ENCODE peak calls at places on chromosomes 3 and 15, in nine cellular contexts. Z is esophagus squamous epithelium, K is cardiac muscle cell, R is breast epithelium, O is DND-41, V is fibroblast of pulmonary artery, A is right atrium auricular region, U is fibroblast of villous mesenchyme, W is GM12865. C is an unnamed sample.

GRCh38 chr15:90221251-90221900 is 12.4 kb downstream of the CIB1 start:
- DNase-seq in Z (no peak), K (peak; percentile 79), R (peak; percentile 57), O (peak; percentile 28), V (peak; percentile 93), A (peak; percentile 82), U (peak; percentile 89), W (peak; percentile 71), C (peak; percentile 60)

GRCh38 chr3:44045476-44046275 is 196.0 kb upstream of the TOPAZ1 start:
- DNase-seq in Z (no peak), K (no peak), R (peak; percentile 20), O (no peak), V (no peak), A (peak; percentile 53), U (no peak), W (peak; percentile 97), C (no peak)

GRCh38 chr3:180036678-180037455 is at the start of gene PEX5L:
- DNase-seq in Z (no peak), K (peak; percentile 90), R (no peak), O (peak; percentile 88), V (peak; percentile 42), A (no peak), U (peak; percentile 23), W (peak; percentile 70), C (peak; percentile 72)

GRCh38 chr3:45078910-45079522 is 52.9 kb downstream of the CLEC3B start:
- DNase-seq in Z (no peak), K (no peak), R (no peak), O (no peak), V (peak; percentile 73), A (no peak), U (peak; percentile 80), W (peak; percentile 5), C (no peak)

GRCh38 chr3:67453628-67454027 is 200.8 kb downstream of the SUCLG2 start:
- DNase-seq in Z (no peak), K (no peak), R (no peak), O (no peak), V (no peak), A (no peak), U (no peak), W (no peak), C (no peak)

GRCh38 chr15:39479916-39480315 is 101.0 kb upstream of the THBS1 start:
- DNase-seq in Z (no peak), K (no peak), R (no peak), O (no peak), V (no peak), A (no peak), U (no peak), W (no peak), C (no peak)

GRCh38 chr15:43390723-43391122 is 19.8 kb downstream of the TUBGCP4 start:
- DNase-seq in Z (no peak), K (no peak), R (no peak), O (no peak), V (no peak), A (no peak), U (peak; percentile 36), W (no peak), C (no peak)

GRCh38 chr15:65512807-65513416 is 4.6 kb downstream of the DPP8 start:
- DNase-seq in Z (no peak), K (no peak), R (peak; percentile 28), O (no peak), V (peak; percentile 92), A (peak; percentile 77), U (peak; percentile 90), W (no peak), C (peak; percentile 72)

GRCh38 chr3:4949659-4950058 is 29.6 kb upstream of the BHLHE40 start:
- DNase-seq in Z (no peak), K (no peak), R (no peak), O (no peak), V (peak; percentile 19), A (no peak), U (no peak), W (no peak), C (no peak)

GRCh38 chr3:69948246-69948862 is 51.2 kb upstream of the SAMMSON start:
- DNase-seq in Z (no peak), K (peak; percentile 49), R (no peak), O (no peak), V (peak; percentile 61), A (no peak), U (peak; percentile 66), W (peak; percentile 21), C (no peak)

GRCh38 chr3:192802957-192803899 is 75.9 kb upstream of the FGF12 start:
- DNase-seq in Z (no peak), K (peak; percentile 55), R (no peak), O (no peak), V (peak; percentile 80), A (no peak), U (peak; percentile 62), W (peak; percentile 49), C (no peak)

GRCh38 chr3:165544432-165544831 is 292.8 kb downstream of the BCHE start:
- DNase-seq in Z (no peak), K (no peak), R (no peak), O (no peak), V (no peak), A (no peak), U (no peak), W (no peak), C (no peak)

GRCh38 chr3:65996605-65997004 is 42.1 kb downstream of the MAGI1 start:
- DNase-seq in Z (no peak), K (no peak), R (peak; percentile 35), O (no peak), V (peak; percentile 49), A (no peak), U (no peak), W (no peak), C (no peak)

GRCh38 chr15:26171266-26171665 is 308.1 kb upstream of the ATP10A start:
- DNase-seq in Z (no peak), K (no peak), R (no peak), O (no peak), V (no peak), A (no peak), U (no peak), W (no peak), C (no peak)

GRCh38 chr15:31606261-31606669 is 279.6 kb downstream of the KLF13 start:
- DNase-seq in Z (no peak), K (no peak), R (no peak), O (no peak), V (no peak), A (no peak), U (peak; percentile 51), W (no peak), C (no peak)

DNA sequence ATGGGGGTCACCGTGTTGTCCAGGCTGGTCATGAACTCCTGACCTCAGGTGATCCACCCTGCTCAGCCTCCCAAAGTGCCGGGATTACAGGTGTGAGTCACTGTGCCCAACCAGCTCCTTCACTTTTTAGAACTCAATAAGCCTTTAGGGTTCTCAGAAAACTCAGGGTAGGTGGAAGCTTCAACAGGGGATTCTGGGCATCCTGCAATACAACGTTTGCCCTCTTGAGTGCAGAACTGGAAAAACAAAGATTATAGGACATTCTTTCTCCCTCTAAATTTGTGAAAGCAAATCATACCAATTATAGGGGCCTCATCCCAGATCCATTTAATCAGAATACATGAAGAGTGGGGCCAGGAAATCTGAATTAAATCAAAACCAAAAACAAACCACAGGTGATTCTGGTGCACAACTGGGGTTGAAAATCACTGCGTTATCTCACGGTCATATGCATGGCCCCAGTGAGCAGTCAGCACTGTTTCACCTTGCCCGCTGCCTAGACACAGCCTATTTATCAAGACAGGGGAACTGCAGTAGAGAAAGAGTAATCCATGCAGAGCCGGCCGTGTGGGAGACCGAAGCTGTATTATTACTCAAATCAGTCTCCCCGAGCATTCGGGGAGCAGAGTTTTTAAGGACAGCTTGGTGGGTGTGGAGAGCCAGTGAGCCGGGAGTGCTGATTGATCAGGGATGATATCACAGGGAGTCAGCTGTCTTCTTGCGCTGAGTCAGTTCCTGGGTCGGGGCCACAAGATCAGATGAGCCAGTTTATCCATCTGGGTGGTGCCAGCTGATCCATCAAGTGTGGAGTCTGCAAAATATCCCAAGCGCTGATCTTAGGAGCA is 58.4 kb downstream of the TMEM44 start:
- DNase-seq in Z (no peak), K (no peak), R (no peak), O (no peak), V (peak; percentile 82), A (peak; percentile 72), U (peak; percentile 71), W (no peak), C (no peak)
- TF ChIP-seq CTCF in Z (no peak), K (peak; percentile 35), R (no peak), O (peak; percentile 9), V (peak; percentile 45), A (no peak), U (peak; percentile 38), W (no peak), C (no peak)

GRCh38 chr3:29950232-29950631 is 656.2 kb upstream of the TGFBR2 start:
- DNase-seq in Z (no peak), K (no peak), R (no peak), O (no peak), V (no peak), A (no peak), U (no peak), W (peak; percentile 1), C (no peak)
- H3K4me3 ChIP-seq in Z (no peak overlapping the region), K (no peak overlapping the region), R (no peak overlapping the region), O (no peak overlapping the region), V (no peak overlapping the region), A (no peak overlapping the region), U (no peak overlapping the region), W (no peak overlapping the region), C (peak overlapping the region; percentile 10)

DNA sequence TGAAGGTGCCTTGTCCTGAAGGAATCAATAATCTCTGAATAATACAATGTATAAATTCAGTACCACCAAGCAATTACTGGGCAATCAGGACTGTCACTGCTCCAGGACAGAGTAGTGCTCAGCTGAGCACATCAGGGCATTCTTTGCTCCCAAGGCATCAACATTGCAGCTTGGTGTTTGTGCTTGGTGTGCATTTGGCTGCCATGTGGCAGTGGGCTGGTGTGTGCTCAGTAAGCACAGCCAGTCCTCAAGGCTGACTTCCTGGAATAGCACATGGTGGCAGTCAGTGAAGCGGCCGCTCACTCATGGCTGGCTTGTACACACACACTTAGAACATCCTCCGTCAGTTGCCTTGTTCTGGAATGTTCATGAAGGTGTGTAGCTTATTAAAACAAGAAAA is 217.0 kb downstream of the EPHB1 start:
- DNase-seq in Z (no peak), K (no peak), R (no peak), O (no peak), V (no peak), A (no peak), U (no peak), W (no peak), C (no peak)
- TF ChIP-seq CTCF in Z (no peak), K (no peak), R (no peak), O (no peak), V (no peak), A (no peak), U (no peak), W (no peak), C (no peak)

GRCh38 chr3:10869460-10869859 is 53.4 kb downstream of the SLC6A11 start:
- DNase-seq in Z (no peak), K (no peak), R (no peak), O (no peak), V (no peak), A (no peak), U (no peak), W (no peak), C (no peak)

GRCh38 chr3:10875914-10876313 is 59.9 kb downstream of the SLC6A11 start:
- DNase-seq in Z (no peak), K (no peak), R (no peak), O (no peak), V (no peak), A (no peak), U (no peak), W (no peak), C (no peak)

GRCh38 chr3:10870296-10870695 is 54.3 kb downstream of the SLC6A11 start:
- DNase-seq in Z (no peak), K (no peak), R (no peak), O (no peak), V (no peak), A (no peak), U (no peak), W (no peak), C (no peak)

GRCh38 chr3:10873415-10873814 is 57.4 kb downstream of the SLC6A11 start:
- DNase-seq in Z (no peak), K (no peak), R (no peak), O (no peak), V (no peak), A (no peak), U (no peak), W (no peak), C (no peak)
- H3K4me3 ChIP-seq in Z (no peak overlapping the region), K (no peak overlapping the region), R (no peak overlapping the region), O (no peak overlapping the region), V (no peak overlapping the region), A (no peak overlapping the region), U (no peak overlapping the region), W (no peak overlapping the region), C (no peak overlapping the region)